ENCODE peak calls at places on chromosomes 6 and 20, in six cellular contexts. I is GM12865, H is heart right ventricle, D is uterus, C is cardiac fibroblast, Q is fibroblast of pulmonary artery. A is an unnamed sample.
A peak's percentile ranks its signal among the peaks of the same experiment; 100 is the strongest.

GRCh38 chr6:26031151-26031594 is 56.1 kb upstream of the HFE start:
- DNase-seq in I (no peak), H (no peak), D (no peak), C (peak; percentile 41), Q (no peak), A (no peak)

GRCh38 chr6:88238065-88238464 is 71.9 kb upstream of the CNR1 start:
- DNase-seq in I (peak; percentile 75), H (no peak), D (no peak), C (peak; percentile 55), Q (peak; percentile 3), A (no peak)

GRCh38 chr6:52385074-52385473 is 23.1 kb downstream of the PAQR8 start:
- DNase-seq in I (no peak), H (no peak), D (no peak), C (no peak), Q (no peak), A (no peak)

GRCh38 chr6:110191477-110191876 is 11.2 kb downstream of the CDC40 start:
- DNase-seq in I (no peak), H (no peak), D (no peak), C (no peak), Q (no peak), A (no peak)

GRCh38 chr6:31907158-31907813 is 5.4 kb upstream of the ZBTB12 start:
- DNase-seq in I (peak; percentile 40), H (no peak), D (peak; percentile 50), C (peak; percentile 85), Q (peak; percentile 96), A (peak; percentile 45)

GRCh38 chr6:129186988-129187387 is 304.1 kb downstream of the LAMA2 start:
- DNase-seq in I (no peak), H (no peak), D (no peak), C (peak; percentile 94), Q (peak; percentile 84), A (peak; percentile 80)

GRCh38 chr6:43687437-43688347 is at the start of gene MRPS18A:
- DNase-seq in I (peak; percentile 87), H (peak; percentile 81), D (peak; percentile 77), C (peak; percentile 75), Q (peak; percentile 66), A (peak; percentile 71)

GRCh38 chr6:160979063-160979708 is 12.4 kb upstream of the MAP3K4 start:
- DNase-seq in I (no peak), H (no peak), D (no peak), C (no peak), Q (peak; percentile 23), A (no peak)

GRCh38 chr6:90319044-90319443 is 22.4 kb upstream of the BACH2 start:
- DNase-seq in I (no peak), H (no peak), D (no peak), C (peak; percentile 9), Q (peak; percentile 5), A (peak; percentile 18)

GRCh38 chr6:56890683-56891429 is 64.1 kb upstream of the BEND6 start:
- DNase-seq in I (peak; percentile 93), H (no peak), D (no peak), C (peak; percentile 95), Q (peak; percentile 91), A (peak; percentile 86)

GRCh38 chr6:159977242-159978214 is 8.6 kb downstream of the IGF2R start:
- DNase-seq in I (no peak), H (peak; percentile 67), D (peak; percentile 79), C (peak; percentile 74), Q (peak; percentile 87), A (peak; percentile 72)

GRCh38 chr6:161437851-161438250 is 164.0 kb upstream of the AGPAT4 start:
- DNase-seq in I (no peak), H (no peak), D (no peak), C (peak; percentile 24), Q (no peak), A (no peak)

GRCh38 chr20:53660947-53661381 is 67.3 kb upstream of the ZNF217 start:
- DNase-seq in I (peak; percentile 85), H (no peak), D (no peak), C (no peak), Q (no peak), A (no peak)

GRCh38 chr6:108494434-108494833 is 66.3 kb upstream of the FOXO3 start:
- DNase-seq in I (no peak), H (no peak), D (no peak), C (no peak), Q (no peak), A (no peak)

GRCh38 chr6:108489699-108490098 is 71.0 kb upstream of the FOXO3 start:
- DNase-seq in I (no peak), H (no peak), D (no peak), C (no peak), Q (no peak), A (no peak)

GRCh38 chr6:108497883-108498282 is 62.8 kb upstream of the FOXO3 start:
- DNase-seq in I (peak; percentile 55), H (no peak), D (no peak), C (peak; percentile 76), Q (peak; percentile 72), A (peak; percentile 43)

GRCh38 chr6:108492131-108492766 is 68.5 kb upstream of the FOXO3 start:
- DNase-seq in I (peak; percentile 40), H (no peak), D (no peak), C (peak; percentile 74), Q (peak; percentile 76), A (peak; percentile 72)
- TF ChIP-seq CTCF in I (peak; percentile 47), H (peak; percentile 45), D (peak; percentile 39), C (peak; percentile 66), Q (peak; percentile 76), A (peak; percentile 68)

GRCh38 chr6:8207191-8207868 is 105.0 kb upstream of the EEF1E1 start:
- DNase-seq in I (no peak), H (no peak), D (no peak), C (no peak), Q (no peak), A (no peak)

GRCh38 chr6:8207869-8208191 is 105.5 kb upstream of the EEF1E1 start:
- DNase-seq in I (no peak), H (no peak), D (no peak), C (no peak), Q (no peak), A (no peak)

DNA sequence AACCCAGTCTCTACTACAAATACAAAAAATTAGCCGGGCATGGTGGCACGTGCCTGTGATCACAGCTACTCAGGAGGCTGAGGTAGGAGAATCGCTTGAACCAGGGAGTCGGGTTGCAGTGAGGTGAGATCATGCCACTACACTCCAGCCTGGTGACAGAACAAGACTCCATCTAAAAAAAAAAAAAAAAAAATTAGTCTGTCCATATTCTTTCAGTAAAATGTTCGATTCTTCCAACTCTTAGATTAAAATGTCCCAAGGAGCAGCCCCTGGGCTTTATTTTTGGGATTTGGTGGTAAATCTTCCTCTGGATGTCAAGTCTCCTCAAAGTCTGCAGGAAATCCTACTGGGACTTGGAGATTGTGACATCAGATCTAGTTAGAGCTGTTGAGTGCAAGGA is 101.0 kb upstream of the EEF1E1 start:
- DNase-seq in I (no peak), H (no peak), D (no peak), C (no peak), Q (no peak), A (no peak)
- H3K4me3 ChIP-seq in I (no peak overlapping the region), H (no peak overlapping the region), D (no peak overlapping the region), C (no peak overlapping the region), Q (no peak overlapping the region), A (no peak overlapping the region)

GRCh38 chr20:46651091-46651962 is at the start of gene SLC13A3:
- DNase-seq in I (no peak), H (no peak), D (no peak), C (no peak), Q (no peak), A (no peak)

GRCh38 chr20:46648903-46649649 is 2.2 kb downstream of the SLC13A3 start:
- DNase-seq in I (peak; percentile 24), H (no peak), D (no peak), C (no peak), Q (no peak), A (no peak)

GRCh38 chr20:46649650-46649949 is 1.7 kb downstream of the SLC13A3 start:
- DNase-seq in I (no peak), H (no peak), D (no peak), C (no peak), Q (no peak), A (no peak)

GRCh38 chr20:46649965-46650542 is 1.2 kb downstream of the SLC13A3 start:
- DNase-seq in I (no peak), H (no peak), D (no peak), C (no peak), Q (no peak), A (no peak)

GRCh38 chr20:46650575-46651090 is 626 bp downstream of the SLC13A3 start:
- DNase-seq in I (no peak), H (no peak), D (no peak), C (no peak), Q (no peak), A (no peak)
- TF ChIP-seq CTCF in I (no peak), H (no peak), D (no peak), C (no peak), Q (no peak), A (no peak)

DNA sequence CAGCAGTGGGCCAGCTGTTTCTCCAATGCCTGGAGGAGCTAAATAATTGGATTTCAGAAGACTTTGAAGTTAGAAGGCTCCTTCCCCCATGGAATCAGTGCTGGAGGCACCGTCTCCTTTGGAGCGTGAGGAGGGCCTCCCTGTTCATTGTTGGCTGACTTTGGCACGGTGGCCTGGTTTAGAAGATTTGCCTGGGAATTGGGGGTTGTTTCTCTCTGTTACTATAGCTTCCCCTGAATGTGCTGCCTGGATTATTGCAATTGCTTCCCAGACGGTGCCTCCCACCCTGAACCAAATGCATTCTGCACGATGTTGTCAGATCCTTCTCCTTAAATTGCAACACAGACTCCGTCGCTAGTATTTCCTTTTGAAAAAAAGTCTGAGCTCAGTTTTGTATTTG is 27.7 kb upstream of the KCNG1 start:
- DNase-seq in I (no peak), H (no peak), D (no peak), C (no peak), Q (peak; percentile 60), A (no peak)
- H3K4me3 ChIP-seq in I (no peak overlapping the region), H (no peak overlapping the region), D (no peak overlapping the region), C (no peak overlapping the region), Q (no peak overlapping the region), A (no peak overlapping the region)

GRCh38 chr20:235891-236290 is 8.8 kb downstream of the DEFB129 start:
- DNase-seq in I (no peak), H (no peak), D (no peak), C (peak; percentile 5), Q (peak; percentile 22), A (peak; percentile 5)
- TF ChIP-seq CTCF in I (no peak), H (peak; percentile 22), D (no peak), C (peak; percentile 13), Q (no peak), A (peak; percentile 19)

GRCh38 chr6:115765966-115766365 is 294.7 kb downstream of the FRK start:
- DNase-seq in I (no peak), H (no peak), D (no peak), C (no peak), Q (no peak), A (no peak)
- H3K4me3 ChIP-seq in I (no peak overlapping the region), H (no peak overlapping the region), D (no peak overlapping the region), C (no peak overlapping the region), Q (no peak overlapping the region), A (no peak overlapping the region)

GRCh38 chr20:40689943-40690835 is 1.2 kb upstream of the MAFB start:
- DNase-seq in I (peak; percentile 84), H (peak; percentile 92), D (peak; percentile 88), C (peak; percentile 89), Q (peak; percentile 91), A (peak; percentile 91)
- TF ChIP-seq CTCF in I (peak; percentile 83), H (peak; percentile 95), D (peak; percentile 96), C (peak; percentile 87), Q (peak; percentile 76), A (peak; percentile 88)